ENCODE peak calls at places on chromosomes 11 and 22, in five cellular contexts. One of them, this sample, is unnamed.

GRCh38 chr22:20472629-20473442 is 22.8 kb downstream of the KLHL22 start:
- DNase-seq in anterior cingulate cortex: no peak
- DNase-seq in CD4-positive, CD25-positive, alpha-beta regulatory T cell: no peak
- DNase-seq in esophagus squamous epithelium: no peak
- DNase-seq in MV-4-11: no peak
- DNase-seq in this sample: no peak

GRCh38 chr11:63738720-63739360 is 29.7 kb downstream of the ZFTA start:
- DNase-seq in anterior cingulate cortex: peak
- DNase-seq in CD4-positive, CD25-positive, alpha-beta regulatory T cell: peak
- DNase-seq in esophagus squamous epithelium: no peak
- DNase-seq in MV-4-11: peak
- DNase-seq in this sample: no peak

GRCh38 chr11:108511851-108512474 is 13.8 kb upstream of the POGLUT3 start:
- DNase-seq in anterior cingulate cortex: no peak
- DNase-seq in CD4-positive, CD25-positive, alpha-beta regulatory T cell: no peak
- DNase-seq in esophagus squamous epithelium: no peak
- DNase-seq in MV-4-11: no peak
- DNase-seq in this sample: no peak

GRCh38 chr11:9774591-9775392 is 110.9 kb downstream of the SWAP70 start:
- DNase-seq in anterior cingulate cortex: no peak
- DNase-seq in CD4-positive, CD25-positive, alpha-beta regulatory T cell: no peak
- DNase-seq in esophagus squamous epithelium: no peak
- DNase-seq in MV-4-11: no peak
- DNase-seq in this sample: no peak

GRCh38 chr11:77886401-77886800 is 65.5 kb downstream of the AAMDC start:
- DNase-seq in anterior cingulate cortex: no peak
- DNase-seq in CD4-positive, CD25-positive, alpha-beta regulatory T cell: no peak
- DNase-seq in esophagus squamous epithelium: no peak
- DNase-seq in MV-4-11: no peak
- DNase-seq in this sample: no peak

GRCh38 chr11:77073328-77074001 is 6.7 kb downstream of the CAPN5 start:
- DNase-seq in anterior cingulate cortex: peak
- DNase-seq in CD4-positive, CD25-positive, alpha-beta regulatory T cell: no peak
- DNase-seq in esophagus squamous epithelium: no peak
- DNase-seq in MV-4-11: peak
- DNase-seq in this sample: peak

GRCh38 chr22:45499746-45500145 is 2.9 kb upstream of the FBLN1 start:
- DNase-seq in anterior cingulate cortex: no peak
- DNase-seq in CD4-positive, CD25-positive, alpha-beta regulatory T cell: no peak
- DNase-seq in esophagus squamous epithelium: no peak
- DNase-seq in MV-4-11: no peak
- DNase-seq in this sample: no peak

GRCh38 chr11:7892751-7893356 is 38.2 kb downstream of the OR10A6 start:
- DNase-seq in anterior cingulate cortex: no peak
- DNase-seq in CD4-positive, CD25-positive, alpha-beta regulatory T cell: peak
- DNase-seq in esophagus squamous epithelium: no peak
- DNase-seq in MV-4-11: peak
- DNase-seq in this sample: no peak

GRCh38 chr11:11265994-11266606 is 87.0 kb downstream of the CSNK2A3 start:
- DNase-seq in anterior cingulate cortex: no peak
- DNase-seq in CD4-positive, CD25-positive, alpha-beta regulatory T cell: peak
- DNase-seq in esophagus squamous epithelium: no peak
- DNase-seq in MV-4-11: peak
- DNase-seq in this sample: peak

GRCh38 chr22:42752230-42752746 is 31.6 kb upstream of the A4GALT start:
- DNase-seq in anterior cingulate cortex: no peak
- DNase-seq in CD4-positive, CD25-positive, alpha-beta regulatory T cell: no peak
- DNase-seq in esophagus squamous epithelium: no peak
- DNase-seq in MV-4-11: no peak
- DNase-seq in this sample: no peak

GRCh38 chr11:35030716-35031213 is 108.2 kb upstream of the CD44 start:
- DNase-seq in anterior cingulate cortex: no peak
- DNase-seq in CD4-positive, CD25-positive, alpha-beta regulatory T cell: no peak
- DNase-seq in esophagus squamous epithelium: no peak
- DNase-seq in MV-4-11: peak
- DNase-seq in this sample: peak

GRCh38 chr11:9951714-9952275 is 287.9 kb downstream of the SWAP70 start:
- DNase-seq in anterior cingulate cortex: no peak
- DNase-seq in CD4-positive, CD25-positive, alpha-beta regulatory T cell: no peak
- DNase-seq in esophagus squamous epithelium: no peak
- DNase-seq in MV-4-11: no peak
- DNase-seq in this sample: no peak

GRCh38 chr22:45533731-45534130 is 31.0 kb downstream of the FBLN1 start:
- DNase-seq in anterior cingulate cortex: no peak
- DNase-seq in CD4-positive, CD25-positive, alpha-beta regulatory T cell: no peak
- DNase-seq in esophagus squamous epithelium: no peak
- DNase-seq in MV-4-11: no peak
- DNase-seq in this sample: no peak

GRCh38 chr11:215581-216037 is 8.1 kb downstream of the RIC8A start:
- DNase-seq in anterior cingulate cortex: no peak
- DNase-seq in CD4-positive, CD25-positive, alpha-beta regulatory T cell: no peak
- DNase-seq in esophagus squamous epithelium: no peak
- DNase-seq in MV-4-11: peak
- DNase-seq in this sample: no peak

GRCh38 chr11:12079726-12080556 is 30.4 kb upstream of the MICAL2 start:
- DNase-seq in anterior cingulate cortex: no peak
- DNase-seq in CD4-positive, CD25-positive, alpha-beta regulatory T cell: no peak
- DNase-seq in esophagus squamous epithelium: no peak
- DNase-seq in MV-4-11: no peak
- DNase-seq in this sample: peak

GRCh38 chr22:23251445-23252093 is 71.3 kb downstream of the BCR start:
- DNase-seq in anterior cingulate cortex: no peak
- DNase-seq in CD4-positive, CD25-positive, alpha-beta regulatory T cell: no peak
- DNase-seq in esophagus squamous epithelium: no peak
- DNase-seq in MV-4-11: no peak
- DNase-seq in this sample: no peak

GRCh38 chr11:1536065-1536843 is 35.8 kb downstream of the DUSP8 start:
- DNase-seq in anterior cingulate cortex: no peak
- DNase-seq in CD4-positive, CD25-positive, alpha-beta regulatory T cell: no peak
- DNase-seq in esophagus squamous epithelium: no peak
- DNase-seq in MV-4-11: no peak
- DNase-seq in this sample: no peak

GRCh38 chr11:109993786-109994185 is 99.4 kb upstream of the ZC3H12C start:
- DNase-seq in anterior cingulate cortex: no peak
- DNase-seq in CD4-positive, CD25-positive, alpha-beta regulatory T cell: no peak
- DNase-seq in esophagus squamous epithelium: no peak
- DNase-seq in MV-4-11: no peak
- DNase-seq in this sample: no peak

GRCh38 chr11:95068549-95068948 is 1.8 kb downstream of the SRSF8 start:
- DNase-seq in anterior cingulate cortex: peak
- DNase-seq in CD4-positive, CD25-positive, alpha-beta regulatory T cell: peak
- DNase-seq in esophagus squamous epithelium: peak
- DNase-seq in MV-4-11: peak
- DNase-seq in this sample: peak

GRCh38 chr22:36237462-36238347 is 1.6 kb downstream of the APOL2 start:
- DNase-seq in anterior cingulate cortex: no peak
- DNase-seq in CD4-positive, CD25-positive, alpha-beta regulatory T cell: peak
- DNase-seq in esophagus squamous epithelium: no peak
- DNase-seq in MV-4-11: peak
- DNase-seq in this sample: no peak